ENCODE peak calls at places on chromosomes 6 and 20, in ten cellular contexts. U is NAMALWA, G is fibroblast of the aortic adventitia, H is mucosa of descending colon, O is epithelial cell of esophagus, R is progenitor cell of endocrine pancreas, I is cardiac muscle cell, W is GM19239, B is GM12892, Y is Daoy. N is an unnamed sample.

GRCh38 chr6:165049362-165049761 is 260.0 kb downstream of the C6orf118 start:
- DNase-seq in U (peak), G (no peak), H (peak), O (peak), R (no peak), I (peak), W (no peak), B (no peak), Y (peak), N (peak)

GRCh38 chr20:38766071-38766470 is 17.8 kb downstream of the ACTR5 start:
- DNase-seq in U (no peak), G (peak), H (no peak), O (no peak), R (no peak), I (no peak), W (no peak), B (no peak), Y (no peak), N (no peak)

GRCh38 chr6:139549561-139550070 is 175.2 kb upstream of the CITED2 start:
- DNase-seq in U (no peak), G (no peak), H (no peak), O (peak), R (no peak), I (no peak), W (no peak), B (no peak), Y (no peak), N (no peak)

GRCh38 chr20:2394411-2395055 is 13.8 kb downstream of the TGM6 start:
- DNase-seq in U (no peak), G (no peak), H (no peak), O (peak), R (no peak), I (no peak), W (no peak), B (no peak), Y (no peak), N (no peak)

GRCh38 chr20:63089051-63089907 is 82.5 kb upstream of the BHLHE23 start:
- DNase-seq in U (no peak), G (no peak), H (no peak), O (peak), R (no peak), I (no peak), W (no peak), B (no peak), Y (no peak), N (no peak)

GRCh38 chr6:73610444-73611275 is 43.1 kb downstream of the SLC17A5 start:
- DNase-seq in U (peak), G (peak), H (no peak), O (peak), R (no peak), I (peak), W (no peak), B (no peak), Y (peak), N (peak)

GRCh38 chr6:100185615-100186014 is 191.6 kb upstream of the MCHR2 start:
- DNase-seq in U (no peak), G (no peak), H (no peak), O (no peak), R (no peak), I (no peak), W (no peak), B (no peak), Y (no peak), N (no peak)

GRCh38 chr20:57993738-57994431 is 234.6 kb downstream of the ANKRD60 start:
- DNase-seq in U (no peak), G (no peak), H (peak), O (no peak), R (no peak), I (no peak), W (no peak), B (no peak), Y (peak), N (no peak)

GRCh38 chr6:166928644-166929515 is 27.5 kb downstream of the RNASET2 start:
- DNase-seq in U (no peak), G (no peak), H (no peak), O (no peak), R (no peak), I (no peak), W (no peak), B (no peak), Y (no peak), N (no peak)

GRCh38 chr6:118652051-118652699 is 784 bp upstream of the CEP85L start:
- DNase-seq in U (peak), G (no peak), H (no peak), O (no peak), R (no peak), I (no peak), W (no peak), B (no peak), Y (no peak), N (no peak)

GRCh38 chr6:53375851-53376250 is 27.1 kb upstream of the ELOVL5 start:
- DNase-seq in U (no peak), G (peak), H (no peak), O (no peak), R (no peak), I (peak), W (no peak), B (no peak), Y (no peak), N (no peak)

GRCh38 chr6:15623282-15624116 is 39.3 kb downstream of the DTNBP1 start:
- DNase-seq in U (peak), G (peak), H (no peak), O (peak), R (no peak), I (peak), W (no peak), B (no peak), Y (no peak), N (no peak)